ENCODE peak calls at places on chromosomes 12 and 14, in five cellular contexts. One of them, this sample, is unnamed.

GRCh38 chr12:38155526-38156496 is 160.8 kb upstream of the ALG10B start:
- DNase-seq in WTC11: no peak
- DNase-seq in GM12878: no peak
- DNase-seq in K562: no peak
- DNase-seq in HepG2: no peak
- DNase-seq in this sample: no peak

GRCh38 chr12:113241191-113242017 is 20.1 kb downstream of the TPCN1 start:
- DNase-seq in WTC11: no peak
- DNase-seq in GM12878: no peak
- DNase-seq in K562: no peak
- DNase-seq in HepG2: peak
- DNase-seq in this sample: no peak

GRCh38 chr14:50379563-50379962 is 17.1 kb downstream of the CDKL1 start:
- DNase-seq in WTC11: no peak
- DNase-seq in GM12878: no peak
- DNase-seq in K562: no peak
- DNase-seq in HepG2: no peak
- DNase-seq in this sample: no peak

GRCh38 chr14:72643317-72643801 is 250.5 kb downstream of the DPF3 start:
- DNase-seq in WTC11: no peak
- DNase-seq in GM12878: no peak
- DNase-seq in K562: no peak
- DNase-seq in HepG2: no peak
- DNase-seq in this sample: peak

GRCh38 chr14:69059658-69060648 is 80.9 kb upstream of the ACTN1 start:
- DNase-seq in WTC11: no peak
- DNase-seq in GM12878: no peak
- DNase-seq in K562: no peak
- DNase-seq in HepG2: no peak
- DNase-seq in this sample: peak

GRCh38 chr14:38931969-38932652 is 170.9 kb downstream of the SEC23A start:
- DNase-seq in WTC11: peak
- DNase-seq in GM12878: no peak
- DNase-seq in K562: no peak
- DNase-seq in HepG2: peak
- DNase-seq in this sample: no peak

GRCh38 chr12:132206093-132206434 is 61.8 kb downstream of the NOC4L start:
- DNase-seq in WTC11: no peak
- DNase-seq in GM12878: no peak
- DNase-seq in K562: no peak
- DNase-seq in HepG2: no peak
- DNase-seq in this sample: no peak

GRCh38 chr14:72876710-72877063 is 17.2 kb downstream of the DPF3 start:
- DNase-seq in WTC11: peak
- DNase-seq in GM12878: no peak
- DNase-seq in K562: no peak
- DNase-seq in HepG2: no peak
- DNase-seq in this sample: no peak

GRCh38 chr14:103003850-103004249 is 53.5 kb downstream of the CDC42BPB start:
- DNase-seq in WTC11: no peak
- DNase-seq in GM12878: no peak
- DNase-seq in K562: no peak
- DNase-seq in HepG2: no peak
- DNase-seq in this sample: no peak

GRCh38 chr12:92537235-92537960 is 165.4 kb upstream of the PLEKHG7 start:
- DNase-seq in WTC11: no peak
- DNase-seq in GM12878: no peak
- DNase-seq in K562: no peak
- DNase-seq in HepG2: no peak
- DNase-seq in this sample: no peak

GRCh38 chr12:13124661-13125505 is 21.4 kb upstream of the GSG1 start:
- DNase-seq in WTC11: no peak
- DNase-seq in GM12878: no peak
- DNase-seq in K562: no peak
- DNase-seq in HepG2: no peak
- DNase-seq in this sample: peak

GRCh38 chr12:47236109-47236714 is 156.5 kb upstream of the AMIGO2 start:
- DNase-seq in WTC11: no peak
- DNase-seq in GM12878: no peak
- DNase-seq in K562: no peak
- DNase-seq in HepG2: no peak
- DNase-seq in this sample: no peak

GRCh38 chr14:73660511-73660910 is 15.7 kb downstream of the DNAL1 start:
- DNase-seq in WTC11: no peak
- DNase-seq in GM12878: no peak
- DNase-seq in K562: no peak
- DNase-seq in HepG2: no peak
- DNase-seq in this sample: no peak

GRCh38 chr12:91617830-91618229 is 435.2 kb upstream of the DCN start:
- DNase-seq in WTC11: no peak
- DNase-seq in GM12878: no peak
- DNase-seq in K562: no peak
- DNase-seq in HepG2: no peak
- DNase-seq in this sample: no peak

GRCh38 chr14:104774453-104775072 is 21.0 kb downstream of the AKT1 start:
- DNase-seq in WTC11: no peak
- DNase-seq in GM12878: no peak
- DNase-seq in K562: no peak
- DNase-seq in HepG2: no peak
- DNase-seq in this sample: no peak
- TF ChIP-seq ESRRA in WTC11: no peak
- TF ChIP-seq ESRRA in GM12878: no peak
- TF ChIP-seq ESRRA in K562: no peak
- TF ChIP-seq ESRRA in HepG2: no peak
- TF ChIP-seq ESRRA in this sample: no peak

GRCh38 chr12:20513189-20513588 is 144.9 kb downstream of the PDE3A start:
- DNase-seq in WTC11: no peak
- DNase-seq in GM12878: no peak
- DNase-seq in K562: no peak
- DNase-seq in HepG2: no peak
- DNase-seq in this sample: no peak
- TF ChIP-seq ESRRA in WTC11: no peak
- TF ChIP-seq ESRRA in GM12878: no peak
- TF ChIP-seq ESRRA in K562: no peak
- TF ChIP-seq ESRRA in HepG2: no peak
- TF ChIP-seq ESRRA in this sample: no peak

DNA sequence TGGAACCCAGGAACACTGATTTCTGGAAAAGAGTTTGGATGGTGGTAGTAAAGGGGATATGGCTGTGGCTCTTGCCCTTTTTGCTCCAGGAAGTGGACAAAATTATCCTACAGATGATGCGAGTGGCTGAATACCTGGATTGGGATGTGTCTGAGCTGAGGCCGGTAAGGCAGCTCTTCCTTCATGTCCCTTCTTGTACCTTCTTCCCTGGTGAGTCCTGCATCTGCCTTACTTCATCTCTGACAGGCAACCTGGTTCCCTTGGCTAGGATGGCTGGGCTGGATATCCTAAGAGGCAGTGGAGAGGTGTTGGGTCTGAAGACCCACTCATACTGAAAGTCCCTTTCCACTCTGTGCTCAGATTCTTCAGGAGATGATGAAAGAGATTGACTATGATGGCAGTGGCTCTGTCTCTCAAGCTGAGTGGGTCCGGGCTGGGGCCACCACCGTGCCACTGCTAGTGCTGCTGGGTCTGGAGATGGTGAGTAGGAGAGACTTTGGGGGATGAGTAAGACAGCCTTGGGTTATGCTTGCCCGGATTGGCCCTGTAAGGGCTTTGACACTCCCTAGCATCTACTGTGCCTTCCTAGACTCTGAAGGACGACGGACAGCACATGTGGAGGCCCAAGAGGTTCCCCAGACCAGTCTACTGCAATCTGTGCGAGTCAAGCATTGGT is 8.0 kb downstream of the DGKA start:
- DNase-seq in WTC11: no peak
- DNase-seq in GM12878: no peak
- DNase-seq in K562: no peak
- DNase-seq in HepG2: no peak
- DNase-seq in this sample: no peak
- TF ChIP-seq ESRRA in WTC11: no peak
- TF ChIP-seq ESRRA in GM12878: no peak
- TF ChIP-seq ESRRA in K562: no peak
- TF ChIP-seq ESRRA in HepG2: no peak
- TF ChIP-seq ESRRA in this sample: no peak

GRCh38 chr12:32000373-32001005 is 41.3 kb downstream of the RESF1 start:
- DNase-seq in WTC11: no peak
- DNase-seq in GM12878: no peak
- DNase-seq in K562: peak
- DNase-seq in HepG2: no peak
- DNase-seq in this sample: no peak

GRCh38 chr12:32003654-32004053 is 44.4 kb downstream of the RESF1 start:
- DNase-seq in WTC11: no peak
- DNase-seq in GM12878: no peak
- DNase-seq in K562: no peak
- DNase-seq in HepG2: no peak
- DNase-seq in this sample: no peak

GRCh38 chr12:31999692-32000091 is 40.5 kb downstream of the RESF1 start:
- DNase-seq in WTC11: no peak
- DNase-seq in GM12878: no peak
- DNase-seq in K562: no peak
- DNase-seq in HepG2: no peak
- DNase-seq in this sample: no peak

GRCh38 chr12:32005496-32006125 is 46.4 kb downstream of the RESF1 start:
- DNase-seq in WTC11: no peak
- DNase-seq in GM12878: no peak
- DNase-seq in K562: peak
- DNase-seq in HepG2: no peak
- DNase-seq in this sample: no peak

DNA sequence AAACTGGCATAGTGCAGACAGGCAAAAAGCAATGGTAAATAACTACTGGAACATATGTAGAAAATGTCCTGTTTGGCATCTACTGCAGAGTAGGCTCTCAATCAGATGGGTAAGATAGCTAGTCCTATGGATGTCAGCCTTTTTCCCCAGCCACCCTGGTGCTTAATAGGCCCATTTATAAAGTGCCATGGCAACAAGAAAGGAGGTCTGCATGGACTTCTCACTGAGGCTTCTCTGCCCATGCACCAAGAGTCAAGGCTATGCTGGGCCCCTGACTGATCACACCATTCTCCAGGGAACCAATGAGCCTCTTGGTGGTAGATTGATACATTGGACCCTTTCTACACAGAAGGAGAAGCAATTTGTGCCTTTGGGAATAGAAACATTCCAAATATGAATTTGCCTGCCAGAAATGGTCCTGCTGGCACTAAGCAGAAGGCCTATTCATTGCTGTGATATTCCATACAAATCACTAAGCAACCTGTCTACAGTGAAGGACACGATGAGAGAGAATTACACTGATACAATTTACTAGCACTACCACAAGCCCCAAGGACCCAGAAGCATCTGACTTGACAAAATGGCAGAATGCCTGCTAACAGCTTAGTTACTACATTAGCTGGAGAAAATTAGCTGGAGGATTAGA is 43.8 kb downstream of the RESF1 start:
- DNase-seq in WTC11: no peak
- DNase-seq in GM12878: no peak
- DNase-seq in K562: no peak
- DNase-seq in HepG2: no peak
- DNase-seq in this sample: no peak
- TF ChIP-seq ESRRA in WTC11: no peak
- TF ChIP-seq ESRRA in GM12878: no peak
- TF ChIP-seq ESRRA in K562: no peak
- TF ChIP-seq ESRRA in HepG2: no peak
- TF ChIP-seq ESRRA in this sample: no peak

GRCh38 chr14:90499908-90500664 is 103.3 kb downstream of the CALM1 start:
- DNase-seq in WTC11: no peak
- DNase-seq in GM12878: no peak
- DNase-seq in K562: no peak
- DNase-seq in HepG2: no peak
- DNase-seq in this sample: no peak
- TF ChIP-seq ESRRA in WTC11: no peak
- TF ChIP-seq ESRRA in GM12878: no peak
- TF ChIP-seq ESRRA in K562: no peak
- TF ChIP-seq ESRRA in HepG2: no peak
- TF ChIP-seq ESRRA in this sample: no peak

GRCh38 chr14:42541535-42542001 is 934.9 kb downstream of the LRFN5 start:
- DNase-seq in WTC11: no peak
- DNase-seq in GM12878: no peak
- DNase-seq in K562: no peak
- DNase-seq in HepG2: no peak
- DNase-seq in this sample: no peak
- TF ChIP-seq ESRRA in WTC11: no peak
- TF ChIP-seq ESRRA in GM12878: no peak
- TF ChIP-seq ESRRA in K562: no peak
- TF ChIP-seq ESRRA in HepG2: no peak
- TF ChIP-seq ESRRA in this sample: no peak

GRCh38 chr14:23028800-23029199 is 5.9 kb downstream of the PSMB5 start:
- DNase-seq in WTC11: no peak
- DNase-seq in GM12878: no peak
- DNase-seq in K562: no peak
- DNase-seq in HepG2: no peak
- DNase-seq in this sample: no peak
- TF ChIP-seq ESRRA in WTC11: no peak
- TF ChIP-seq ESRRA in GM12878: no peak
- TF ChIP-seq ESRRA in K562: no peak
- TF ChIP-seq ESRRA in HepG2: no peak
- TF ChIP-seq ESRRA in this sample: no peak